ENCODE peak calls at places on chromosomes 7 and 10, in four cellular contexts. S is IMR-90, L is ovary, U is body of pancreas. J is an unnamed sample.

GRCh38 chr10:19930936-19931859 is 115.0 kb downstream of the PLXDC2 start:
- DNase-seq in S (peak), L (no peak), U (peak), J (no peak)

GRCh38 chr7:106717997-106718871 is 57.3 kb upstream of the CCDC71L start:
- DNase-seq in S (peak), L (no peak), U (peak), J (peak)

GRCh38 chr10:110460111-110460809 is 37.4 kb upstream of the DUSP5 start:
- DNase-seq in S (peak), L (no peak), U (peak), J (peak)

GRCh38 chr7:32658034-32658944 is 163.0 kb downstream of the AVL9 start:
- DNase-seq in S (peak), L (no peak), U (no peak), J (peak)

GRCh38 chr10:124200011-124200410 is 106.6 kb upstream of the CHST15 start:
- DNase-seq in S (no peak), L (no peak), U (no peak), J (no peak)

GRCh38 chr10:117535045-117535751 is 7.3 kb upstream of the EMX2 start:
- DNase-seq in S (no peak), L (peak), U (no peak), J (no peak)

GRCh38 chr10:72365106-72365505 is 10.4 kb upstream of the DNAJB12 start:
- DNase-seq in S (no peak), L (no peak), U (no peak), J (no peak)

GRCh38 chr7:133770863-133771492 is 356.2 kb upstream of the LRGUK start:
- DNase-seq in S (peak), L (no peak), U (no peak), J (no peak)

GRCh38 chr7:7099584-7100014 is 82.7 kb upstream of the C1GALT1 start:
- DNase-seq in S (peak), L (peak), U (peak), J (peak)

GRCh38 chr7:108605582-108606173 is 36.0 kb downstream of the DNAJB9 start:
- DNase-seq in S (peak), L (no peak), U (no peak), J (no peak)
- TF ChIP-seq POLR2A in S (no peak), L (no peak), U (no peak), J (no peak)

GRCh38 chr7:619356-619840 is 99.8 kb upstream of the PDGFA start:
- DNase-seq in S (no peak), L (no peak), U (no peak), J (no peak)

GRCh38 chr7:623464-623863 is 103.0 kb upstream of the DNAAF5 start:
- DNase-seq in S (no peak), L (no peak), U (no peak), J (no peak)

GRCh38 chr7:620885-621284 is 101.2 kb upstream of the PDGFA start:
- DNase-seq in S (no peak), L (no peak), U (no peak), J (no peak)

GRCh38 chr7:620052-620451 is 100.4 kb upstream of the PDGFA start:
- DNase-seq in S (peak), L (no peak), U (no peak), J (peak)

GRCh38 chr7:621572-622285 is 102.1 kb upstream of the PDGFA start:
- DNase-seq in S (no peak), L (no peak), U (peak), J (no peak)
- TF ChIP-seq POLR2A in S (no peak), L (no peak), U (no peak), J (no peak)

DNA sequence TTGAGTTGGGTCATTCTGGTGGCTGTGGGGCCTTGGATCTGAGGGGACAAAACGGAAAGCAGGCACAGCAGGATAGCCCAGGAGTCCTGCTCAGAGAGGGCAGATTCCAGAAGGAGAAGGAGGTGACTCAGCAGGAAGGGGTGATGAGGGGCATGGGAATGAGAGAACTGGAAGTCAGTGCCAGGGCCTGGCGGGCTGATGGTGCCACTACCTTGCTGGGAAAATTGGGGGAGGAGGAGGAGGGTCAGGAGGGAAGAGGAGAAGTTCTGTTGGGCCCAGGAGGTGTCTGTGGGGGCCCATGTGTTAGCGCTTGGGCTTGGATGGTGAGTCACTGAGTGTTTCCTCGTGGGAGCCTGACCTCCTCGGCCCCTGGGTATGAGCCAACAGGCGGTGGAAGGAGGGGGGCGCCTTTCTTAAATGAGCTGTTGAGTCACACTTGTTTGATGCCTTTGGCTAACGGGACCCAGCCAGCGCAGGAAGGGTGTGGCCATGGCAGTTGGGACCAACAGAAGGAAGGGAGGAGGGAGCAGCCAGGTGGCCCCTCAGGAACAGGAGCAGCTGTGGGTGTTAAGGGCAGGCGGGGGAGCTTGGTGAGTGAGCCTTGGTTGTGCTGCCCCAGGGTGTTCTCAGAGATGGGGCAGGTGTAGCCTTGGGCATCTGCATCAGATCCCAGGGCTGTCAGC is 130.0 kb upstream of the BTBD16 start:
- DNase-seq in S (peak), L (peak), U (peak), J (peak)
- TF ChIP-seq POLR2A in S (no peak), L (no peak), U (no peak), J (peak)

GRCh38 chr10:32139223-32140073 is 83.2 kb upstream of the KIF5B start:
- DNase-seq in S (peak), L (peak), U (peak), J (peak)
- TF ChIP-seq POLR2A in S (no peak), L (no peak), U (no peak), J (peak)

GRCh38 chr7:45088821-45089313 is at the start of gene NACAD:
- DNase-seq in S (peak), L (peak), U (no peak), J (no peak)
- TF ChIP-seq POLR2A in S (no peak), L (peak), U (no peak), J (peak)

DNA sequence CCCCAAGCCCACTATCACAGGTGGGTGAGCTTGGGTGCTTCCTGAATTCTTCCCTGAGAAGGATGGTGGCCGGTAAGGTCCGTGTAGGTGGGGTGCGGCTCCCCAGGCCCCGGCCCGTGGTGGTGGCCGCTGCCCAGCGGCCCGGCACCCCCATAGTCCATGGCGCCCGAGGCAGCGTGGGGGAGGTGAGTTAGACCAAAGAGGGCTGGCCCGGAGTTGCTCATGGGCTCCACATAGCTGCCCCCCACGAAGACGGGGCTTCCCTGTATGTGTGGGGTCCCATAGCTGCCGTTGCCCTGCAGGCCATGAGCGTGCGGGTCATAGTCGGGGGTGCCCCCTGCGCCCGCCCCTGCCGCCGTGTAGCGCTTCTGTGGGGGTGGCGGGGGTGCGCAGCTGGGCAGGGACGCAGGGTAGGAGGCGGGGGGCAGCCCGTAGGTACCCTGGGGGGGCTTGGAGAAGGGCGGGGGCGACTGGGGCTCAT is 5.5 kb upstream of the HOXA2 start:
- DNase-seq in S (peak), L (peak), U (no peak), J (no peak)
- TF ChIP-seq POLR2A in S (peak), L (no peak), U (no peak), J (no peak)

DNA sequence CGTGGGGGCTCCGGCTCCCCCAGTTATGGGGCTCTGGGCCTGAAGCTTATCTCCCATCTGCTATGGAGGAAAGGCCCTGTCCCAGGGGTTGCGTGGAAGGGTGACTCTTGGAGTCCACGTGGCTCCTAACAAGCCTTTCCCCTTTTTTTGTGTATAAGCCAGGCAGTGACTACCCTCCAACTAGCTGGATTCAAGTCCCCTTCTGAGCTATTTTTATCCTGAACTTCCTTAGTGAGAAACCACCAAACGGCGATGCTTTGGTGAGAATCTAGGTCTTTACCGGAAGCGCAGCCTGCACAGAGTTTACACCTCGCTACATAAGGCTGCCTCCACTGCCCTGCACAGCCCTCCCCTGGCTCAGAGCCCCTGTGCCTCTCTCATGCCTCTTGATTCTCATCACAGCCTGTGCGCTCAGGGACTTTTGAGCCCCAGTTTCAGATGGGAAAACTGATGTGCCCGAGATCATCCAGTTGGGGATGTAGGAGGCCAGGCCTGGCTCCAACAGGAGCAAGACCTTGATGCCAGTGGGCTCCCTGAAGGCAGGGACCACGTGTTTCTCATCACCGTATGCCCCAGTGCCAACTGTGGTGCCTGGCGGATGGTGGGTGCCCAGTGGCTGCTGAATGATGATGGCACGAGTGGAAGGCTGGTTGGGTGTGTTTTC is 102.3 kb upstream of the PPIF start:
- DNase-seq in S (no peak), L (no peak), U (no peak), J (no peak)
- TF ChIP-seq POLR2A in S (no peak), L (no peak), U (peak), J (no peak)

GRCh38 chr10:50885097-50885859 is at the start of gene A1CF:
- DNase-seq in S (no peak), L (no peak), U (no peak), J (no peak)
- TF ChIP-seq POLR2A in S (no peak), L (no peak), U (peak), J (no peak)

GRCh38 chr10:131981429-131982184 is at the start of gene BNIP3:
- DNase-seq in S (peak), L (peak), U (peak), J (peak)
- TF ChIP-seq POLR2A in S (peak), L (peak), U (peak), J (peak)

GRCh38 chr7:23346316-23346715 is 47.2 kb downstream of the MALSU1 start:
- DNase-seq in S (no peak), L (no peak), U (no peak), J (no peak)

GRCh38 chr7:23338439-23338838 is 39.3 kb downstream of the MALSU1 start:
- DNase-seq in S (no peak), L (no peak), U (no peak), J (no peak)

GRCh38 chr7:23343806-23344500 is 44.8 kb downstream of the MALSU1 start:
- DNase-seq in S (peak), L (no peak), U (no peak), J (no peak)

GRCh38 chr7:23343102-23343501 is 44.0 kb downstream of the MALSU1 start:
- DNase-seq in S (no peak), L (no peak), U (no peak), J (no peak)

GRCh38 chr7:23341846-23342598 is 42.9 kb downstream of the MALSU1 start:
- DNase-seq in S (peak), L (no peak), U (no peak), J (no peak)
- TF ChIP-seq POLR2A in S (no peak), L (no peak), U (no peak), J (no peak)